ENCODE peak calls at places on chromosomes 6 and 20, in ten cellular contexts. X is astrocyte of the spinal cord; B is mucosa of descending colon; S is OCI-LY7; T is keratinocyte; G is fibroblast of lung; I is CD8-positive, alpha-beta T cell; P is AG10803; U is heart left ventricle; Z is lower leg skin. A is an unnamed sample.

GRCh38 chr6:119182875-119183274 is 104.4 kb upstream of the FAM184A start:
- DNase-seq in P (no peak), S (no peak), X (no peak), U (no peak), T (no peak), B (no peak), I (no peak), Z (no peak), G (no peak), A (no peak)

GRCh38 chr6:26521485-26522391 is 16.4 kb upstream of the HMGN4 start:
- DNase-seq in U (peak), G (peak), T (no peak), P (peak), Z (peak), X (peak), B (peak), I (peak), S (peak), A (no peak)

GRCh38 chr20:41213150-41213820 is 75.9 kb downstream of the PLCG1 start:
- DNase-seq in B (no peak), X (peak), T (no peak), G (peak), U (no peak), P (no peak), I (no peak), S (no peak), Z (no peak), A (no peak)

GRCh38 chr6:34459899-34460593 is 5.8 kb upstream of the PACSIN1 start:
- DNase-seq in P (peak), S (peak), T (peak), B (no peak), G (peak), X (peak), I (peak), Z (no peak), U (no peak), A (peak)

GRCh38 chr20:52083627-52084232 is 107.8 kb downstream of the ZFP64 start:
- DNase-seq in S (peak), P (peak), Z (no peak), G (peak), X (peak), U (no peak), B (peak), I (peak), T (no peak), A (peak)

GRCh38 chr6:21900730-21901129 is 307.2 kb downstream of the SOX4 start:
- DNase-seq in P (no peak), B (no peak), T (no peak), X (peak), Z (no peak), U (no peak), G (peak), I (no peak), S (no peak), A (no peak)

GRCh38 chr6:124132256-124132655 is 328.6 kb downstream of the NKAIN2 start:
- DNase-seq in U (no peak), T (no peak), S (no peak), X (peak), I (no peak), P (no peak), B (no peak), G (no peak), Z (no peak), A (no peak)

GRCh38 chr20:47489448-47489872 is 12.2 kb upstream of the NCOA3 start:
- DNase-seq in P (no peak), G (no peak), S (peak), Z (no peak), T (no peak), X (no peak), U (peak), I (peak), B (no peak), A (no peak)

GRCh38 chr6:3195695-3196497 is 31.6 kb downstream of the TUBB2B start:
- DNase-seq in S (peak), B (no peak), P (no peak), T (no peak), G (no peak), I (no peak), U (no peak), X (peak), Z (peak), A (no peak)

GRCh38 chr6:551405-551804 is 105.5 kb downstream of the HUS1B start:
- DNase-seq in P (peak), S (peak), U (no peak), X (peak), Z (no peak), G (peak), T (peak), I (no peak), B (no peak), A (no peak)

GRCh38 chr20:52190437-52191131 is 995 bp downstream of the ZFP64 start:
- DNase-seq in G (peak), T (no peak), U (peak), I (peak), B (peak), Z (peak), X (peak), P (peak), S (peak), A (no peak)

GRCh38 chr6:113713665-113714064 is 143.5 kb upstream of the MARCKS start:
- DNase-seq in G (no peak), T (no peak), U (no peak), Z (no peak), S (no peak), P (no peak), X (no peak), I (no peak), B (no peak), A (no peak)

GRCh38 chr6:47650553-47651432 is 47.6 kb upstream of the ADGRF4 start:
- DNase-seq in G (no peak), S (no peak), X (no peak), P (peak), B (no peak), U (no peak), T (no peak), Z (no peak), I (no peak), A (no peak)

GRCh38 chr6:69019832-69020231 is 384.8 kb downstream of the ADGRB3 start:
- DNase-seq in X (no peak), I (no peak), S (no peak), Z (no peak), P (peak), T (no peak), B (no peak), G (peak), U (no peak), A (no peak)

GRCh38 chr6:132728616-132729015 is 14.8 kb upstream of the VNN1 start:
- DNase-seq in S (no peak), P (no peak), T (no peak), X (no peak), B (no peak), Z (no peak), U (no peak), I (no peak), G (no peak), A (no peak)

GRCh38 chr6:42742116-42742894 is 3.6 kb downstream of the TBCC start:
- DNase-seq in I (no peak), G (peak), P (peak), X (peak), Z (no peak), U (no peak), B (no peak), T (no peak), S (peak), A (no peak)

GRCh38 chr6:13527669-13528051 is 40.3 kb upstream of the GFOD1 start:
- DNase-seq in U (no peak), B (no peak), P (no peak), X (no peak), Z (peak), T (no peak), G (no peak), S (no peak), I (no peak), A (no peak)

GRCh38 chr6:149766156-149766768 is 16.7 kb downstream of the PCMT1 start:
- DNase-seq in P (peak), T (no peak), G (peak), Z (no peak), I (no peak), S (no peak), U (no peak), B (no peak), X (peak), A (peak)

GRCh38 chr6:53961679-53962370 is 149.4 kb upstream of the MLIP start:
- DNase-seq in X (no peak), G (no peak), P (peak), S (no peak), Z (no peak), B (no peak), T (no peak), I (no peak), U (no peak), A (no peak)

GRCh38 chr6:138442663-138443062 is 38.6 kb downstream of the HEBP2 start:
- DNase-seq in U (no peak), S (no peak), B (no peak), X (no peak), I (no peak), P (no peak), T (no peak), Z (no peak), G (no peak), A (no peak)

DNA sequence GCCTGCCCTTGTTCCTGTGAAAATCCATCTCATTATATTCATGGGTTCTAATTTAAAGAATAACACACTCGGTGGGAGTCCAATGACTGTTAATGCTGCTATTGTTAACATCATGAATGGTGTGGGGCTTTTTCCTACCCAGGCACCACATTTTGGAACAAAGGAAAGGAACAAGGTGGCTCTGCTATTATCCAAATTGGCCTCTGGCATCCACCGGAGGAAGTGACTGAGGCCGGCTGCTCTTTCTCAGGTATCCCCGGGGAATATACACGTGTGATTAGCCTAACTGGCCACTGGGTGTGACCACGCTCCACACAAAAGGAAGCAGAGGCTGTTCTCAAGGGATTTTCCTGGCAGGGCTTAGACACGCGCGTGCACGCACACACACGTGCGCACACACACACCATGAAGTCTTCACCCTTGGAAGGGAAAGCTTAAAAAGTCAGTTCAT is 601.2 kb upstream of the ARID1B start:
- DNase-seq in X (no peak), U (peak), S (peak), B (no peak), T (no peak), Z (no peak), I (no peak), G (no peak), P (no peak), A (no peak)
- TF ChIP-seq CTCF in X (peak), U (peak), S (peak), B (no peak), T (peak), Z (no peak), I (no peak), G (no peak), P (no peak), A (no peak)

GRCh38 chr6:37126554-37126906 is 43.4 kb upstream of the PIM1 start:
- DNase-seq in T (no peak), X (no peak), B (no peak), I (no peak), Z (no peak), S (no peak), G (no peak), P (no peak), U (no peak), A (no peak)

GRCh38 chr6:37127961-37128862 is 41.7 kb upstream of the PIM1 start:
- DNase-seq in S (no peak), U (no peak), T (no peak), G (peak), B (no peak), I (no peak), Z (no peak), P (peak), X (peak), A (no peak)

GRCh38 chr6:37123957-37124729 is 45.8 kb upstream of the PIM1 start:
- DNase-seq in U (no peak), B (no peak), G (no peak), P (no peak), I (no peak), Z (no peak), T (no peak), S (no peak), X (no peak), A (no peak)

GRCh38 chr6:37125779-37126553 is 44.0 kb upstream of the PIM1 start:
- DNase-seq in G (no peak), Z (no peak), B (no peak), U (no peak), I (no peak), P (no peak), T (no peak), S (no peak), X (no peak), A (no peak)

DNA sequence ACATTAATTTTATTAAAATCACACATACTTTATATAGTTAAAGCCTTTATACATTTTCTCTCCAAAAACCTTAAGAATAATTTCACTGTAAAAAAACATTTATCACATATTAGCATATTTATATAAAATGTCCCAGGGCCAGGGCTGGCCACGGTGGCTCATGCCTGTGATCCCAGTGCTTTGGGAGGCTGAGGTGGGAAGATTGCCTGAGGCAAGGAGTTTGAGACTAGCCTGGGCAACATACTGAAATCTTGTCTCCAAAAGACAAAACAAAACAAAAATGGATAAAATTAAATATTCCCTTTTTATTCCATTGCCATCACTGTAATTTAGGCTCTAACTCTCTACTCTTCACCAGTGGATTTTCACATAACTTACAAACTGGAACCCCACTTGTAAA is 43.0 kb upstream of the PIM1 start:
- DNase-seq in B (no peak), X (no peak), U (no peak), S (no peak), G (no peak), P (no peak), I (no peak), T (no peak), Z (no peak), A (no peak)
- H3K4me3 ChIP-seq in B (no peak), X (no peak), U (no peak), S (no peak), G (no peak), P (no peak), I (no peak), T (no peak), Z (no peak), A (no peak)

GRCh38 chr20:62735331-62735821 is 26.7 kb downstream of the NTSR1 start:
- DNase-seq in S (no peak), T (no peak), X (no peak), Z (peak), U (no peak), G (no peak), B (peak), I (no peak), P (no peak), A (no peak)
- TF ChIP-seq CTCF in S (no peak), T (no peak), X (no peak), Z (no peak), U (no peak), G (no peak), B (no peak), I (no peak), P (no peak), A (no peak)

GRCh38 chr6:16228709-16229665 is 9.4 kb upstream of the GMPR start:
- DNase-seq in T (no peak), X (no peak), S (no peak), P (no peak), U (no peak), Z (no peak), I (no peak), B (no peak), G (peak), A (no peak)
- H3K4me3 ChIP-seq in T (no peak), X (no peak), S (no peak), P (peak), U (peak), Z (no peak), I (no peak), B (no peak), G (no peak), A (no peak)